ENCODE peak calls at places on chromosomes 5 and 9, in eight cellular contexts. T is occipital lobe; K is progenitor cell of endocrine pancreas; R is NB4; Z is AG04450; N is fibroblast of the aortic adventitia; Q is fibroblast of mammary gland; D is stimulated activated CD4-positive, alpha-beta T cell treated with anti-CD3 and anti-CD28 coated beads, Interleukin-2, amount 100 ng/mL, for 48 hours. W is an unnamed sample.

GRCh38 chr9:37653385-37653784 is 2.6 kb downstream of the FRMPD1 start:
- DNase-seq in T (no peak), K (no peak), R (no peak), Z (no peak), N (no peak), Q (no peak), D (no peak), W (no peak)

GRCh38 chr9:101270325-101270701 is 114.5 kb downstream of the BAAT start:
- DNase-seq in T (no peak), K (no peak), R (no peak), Z (no peak), N (no peak), Q (no peak), D (no peak), W (no peak)

GRCh38 chr5:113147088-113147487 is 170.5 kb downstream of the DCP2 start:
- DNase-seq in T (no peak), K (no peak), R (no peak), Z (peak), N (peak), Q (peak), D (no peak), W (no peak)

GRCh38 chr9:77981332-77981731 is 50.3 kb downstream of the GNAQ start:
- DNase-seq in T (no peak), K (no peak), R (peak), Z (no peak), N (peak), Q (peak), D (no peak), W (no peak)

GRCh38 chr9:72150172-72150571 is 932 bp downstream of the GDA start:
- DNase-seq in T (no peak), K (no peak), R (no peak), Z (no peak), N (no peak), Q (no peak), D (no peak), W (no peak)

GRCh38 chr9:21326526-21327139 is 8.6 kb downstream of the KLHL9 start:
- DNase-seq in T (no peak), K (no peak), R (peak), Z (no peak), N (peak), Q (peak), D (no peak), W (no peak)

GRCh38 chr5:149472399-149472798 is 78.8 kb downstream of the CSNK1A1 start:
- DNase-seq in T (no peak), K (no peak), R (no peak), Z (no peak), N (no peak), Q (no peak), D (no peak), W (no peak)

GRCh38 chr9:70119786-70120185 is 76.1 kb downstream of the MAMDC2 start:
- DNase-seq in T (no peak), K (no peak), R (no peak), Z (no peak), N (no peak), Q (no peak), D (no peak), W (no peak)

GRCh38 chr9:121601234-121601633 is 50.2 kb upstream of the DAB2IP start:
- DNase-seq in T (no peak), K (no peak), R (peak), Z (no peak), N (no peak), Q (peak), D (no peak), W (no peak)